ENCODE peak calls at places on chromosomes 12 and 14, in seven cellular contexts. N is cardiac fibroblast, H is spleen, F is fibroblast of mammary gland, C is astrocyte of the spinal cord, A is cardiac muscle cell, M is OCI-LY7. U is an unnamed sample.

GRCh38 chr14:98950356-98950895 is 321.6 kb downstream of the BCL11B start:
- DNase-seq in N (no peak), H (no peak), F (no peak), C (no peak), A (no peak), M (no peak), U (no peak)

GRCh38 chr14:60175255-60175902 is 10.2 kb upstream of the DHRS7 start:
- DNase-seq in N (no peak), H (no peak), F (peak), C (no peak), A (no peak), M (no peak), U (no peak)

GRCh38 chr14:93332032-93332852 is 594 bp downstream of the BTBD7 start:
- DNase-seq in N (peak), H (peak), F (peak), C (peak), A (peak), M (peak), U (no peak)

GRCh38 chr14:68718033-68718725 is 74.7 kb downstream of the ZFP36L1 start:
- DNase-seq in N (no peak), H (no peak), F (no peak), C (no peak), A (no peak), M (peak), U (no peak)

GRCh38 chr14:22505751-22506710 is 83.0 kb downstream of the DAD1 start:
- DNase-seq in N (no peak), H (no peak), F (no peak), C (no peak), A (no peak), M (peak), U (no peak)

GRCh38 chr12:2811791-2812190 is 677 bp upstream of the ITFG2 start:
- DNase-seq in N (no peak), H (peak), F (no peak), C (no peak), A (no peak), M (no peak), U (no peak)

GRCh38 chr12:52020539-52021336 is 14.0 kb downstream of the TAMALIN start:
- DNase-seq in N (peak), H (peak), F (peak), C (peak), A (peak), M (peak), U (peak)

GRCh38 chr12:93895096-93895460 is 217.9 kb downstream of the CRADD start:
- DNase-seq in N (peak), H (no peak), F (peak), C (no peak), A (no peak), M (no peak), U (no peak)

GRCh38 chr12:60577607-60578006 is 981.8 kb downstream of the SLC16A7 start:
- DNase-seq in N (no peak), H (no peak), F (no peak), C (no peak), A (no peak), M (no peak), U (no peak)

GRCh38 chr12:83996671-83997070 is 915.9 kb downstream of the SLC6A15 start:
- DNase-seq in N (no peak), H (no peak), F (peak), C (peak), A (no peak), M (no peak), U (no peak)

GRCh38 chr14:70177092-70177491 is 11.7 kb downstream of the SLC8A3 start:
- DNase-seq in N (no peak), H (no peak), F (no peak), C (no peak), A (no peak), M (no peak), U (no peak)

GRCh38 chr14:60327447-60328331 is 78.7 kb downstream of the PPM1A start:
- DNase-seq in N (peak), H (peak), F (peak), C (no peak), A (peak), M (peak), U (no peak)

GRCh38 chr12:76312314-76312713 is 35.9 kb downstream of the BBS10 start:
- DNase-seq in N (no peak), H (no peak), F (peak), C (no peak), A (no peak), M (no peak), U (no peak)

GRCh38 chr12:109793411-109793810 is 39.8 kb downstream of the TRPV4 start:
- DNase-seq in N (no peak), H (no peak), F (no peak), C (no peak), A (no peak), M (no peak), U (no peak)
- TF ChIP-seq CTCF in N (no peak), H (no peak), F (no peak), C (no peak), A (no peak), M (no peak), U (no peak)

GRCh38 chr14:63203618-63204406 is 431 bp upstream of the RHOJ start:
- DNase-seq in N (peak), H (peak), F (peak), C (peak), A (peak), M (no peak), U (no peak)
- TF ChIP-seq CTCF in N (no peak), H (no peak), F (peak), C (peak), A (peak), M (no peak), U (no peak)

GRCh38 chr12:101592448-101592847 is 2.3 kb upstream of the MYBPC1 start:
- DNase-seq in N (no peak), H (no peak), F (no peak), C (no peak), A (no peak), M (no peak), U (no peak)
- TF ChIP-seq CTCF in N (no peak), H (no peak), F (no peak), C (no peak), A (no peak), M (no peak), U (no peak)

DNA sequence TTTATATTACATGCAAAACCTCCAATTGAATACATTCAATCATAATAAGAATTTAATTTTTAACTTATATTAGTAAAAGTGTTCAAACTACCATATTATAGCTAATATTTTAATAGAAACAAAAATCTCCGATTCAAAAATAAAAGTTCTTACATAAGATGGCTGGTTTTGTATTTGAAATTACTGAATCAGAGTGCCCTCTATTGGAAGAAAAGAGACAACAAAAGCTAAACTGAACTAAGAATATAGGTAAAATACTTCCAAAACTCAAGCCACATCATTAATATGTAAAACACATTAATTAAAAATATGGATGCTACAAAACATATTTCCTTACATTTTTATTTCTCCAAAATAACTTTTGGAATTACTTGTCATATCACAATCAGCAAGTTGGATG is 120.3 kb downstream of the GARIN6 start:
- DNase-seq in N (peak), H (no peak), F (peak), C (peak), A (peak), M (peak), U (no peak)
- TF ChIP-seq CTCF in N (peak), H (peak), F (peak), C (peak), A (peak), M (peak), U (peak)

U was measured in D721Med.